ENCODE peak calls at places on chromosome 19, in six cellular contexts. L, V, S, Z, P and X are unnamed samples.

GRCh38 chr19:1474765-1475351 is 4.2 kb downstream of the C19orf25 start:
- DNase-seq in Z (no peak), P (no peak), S (no peak), L (peak), V (no peak), X (no peak)

GRCh38 chr19:796692-797527 is at the start of gene PTBP1:
- DNase-seq in V (peak), L (peak), S (peak), Z (peak), P (peak), X (peak)

GRCh38 chr19:50230379-50231351 is 27.2 kb downstream of the MYH14 start:
- DNase-seq in S (no peak), L (no peak), P (peak), V (no peak), Z (no peak), X (no peak)

GRCh38 chr19:56119585-56119978 is 1.5 kb downstream of the ZNF787 start:
- DNase-seq in V (peak), P (no peak), L (peak), S (peak), Z (no peak), X (no peak)

GRCh38 chr19:34999498-35000337 is at the start of gene GRAMD1A:
- DNase-seq in V (peak), P (peak), Z (peak), S (peak), L (peak), X (no peak)

GRCh38 chr19:8451885-8452284 is 7.1 kb downstream of the HNRNPM start:
- DNase-seq in Z (no peak), V (peak), P (no peak), L (no peak), S (peak), X (no peak)

GRCh38 chr19:3041756-3042517 is 12.9 kb upstream of the TLE2 start:
- DNase-seq in S (no peak), V (no peak), P (peak), L (no peak), Z (no peak), X (no peak)

GRCh38 chr19:49362926-49363264 is 679 bp upstream of the TEAD2 start:
- DNase-seq in P (no peak), L (peak), V (peak), S (peak), Z (no peak), X (no peak)

GRCh38 chr19:55643003-55643732 is at the start of gene ZNF581:
- DNase-seq in Z (peak), L (peak), S (peak), V (peak), P (peak), X (peak)

GRCh38 chr19:31160346-31160926 is 188.8 kb downstream of the TSHZ3 start:
- DNase-seq in Z (no peak), S (peak), L (no peak), P (no peak), V (peak), X (no peak)

GRCh38 chr19:7304200-7304599 is 10.0 kb upstream of the INSR start:
- DNase-seq in V (no peak), P (no peak), L (no peak), Z (no peak), S (no peak), X (no peak)

GRCh38 chr19:33515921-33516320 is 5.7 kb downstream of the PEPD start:
- DNase-seq in V (no peak), P (no peak), S (no peak), Z (no peak), L (no peak), X (no peak)

GRCh38 chr19:49059056-49059455 is 1.5 kb upstream of the CGB7 start:
- DNase-seq in Z (no peak), P (no peak), S (no peak), L (no peak), V (no peak), X (no peak)

GRCh38 chr19:17338440-17339078 is 1.2 kb downstream of the GTPBP3 start:
- DNase-seq in P (no peak), S (no peak), V (no peak), Z (no peak), L (no peak), X (no peak)
- H3K4me3 ChIP-seq in P (peak), S (peak), V (peak), Z (peak), L (peak), X (peak)

GRCh38 chr19:4267901-4268815 is 10.9 kb upstream of the SHD start:
- DNase-seq in P (no peak), Z (no peak), S (no peak), L (no peak), V (no peak), X (no peak)
- TF ChIP-seq CTCF in P (no peak), Z (no peak), S (no peak), L (no peak), V (no peak), X (no peak)

DNA sequence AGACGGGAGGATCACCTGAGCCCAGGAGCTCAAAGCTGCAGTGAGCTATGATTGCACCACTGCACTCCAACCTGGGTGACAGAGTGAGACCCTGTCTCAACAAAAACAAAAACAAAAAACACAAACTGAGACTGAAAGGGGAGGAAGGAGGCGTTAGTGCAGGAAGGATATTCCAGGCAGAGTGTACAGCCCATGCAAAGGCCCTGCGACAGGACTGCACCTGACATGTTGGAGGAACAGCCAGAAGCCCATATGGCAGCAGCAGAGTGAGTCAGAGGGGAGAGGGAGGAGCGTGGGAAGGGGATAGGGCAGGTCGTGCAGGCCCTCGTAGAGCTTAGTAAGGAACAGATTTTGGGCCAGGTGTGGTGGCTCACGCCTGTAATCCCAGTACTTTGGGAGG is 3.2 kb downstream of the ZNRF4 start:
- DNase-seq in S (no peak), P (no peak), L (no peak), V (no peak), Z (no peak), X (no peak)
- H3K4me3 ChIP-seq in S (no peak), P (no peak), L (no peak), V (no peak), Z (no peak), X (no peak)

DNA sequence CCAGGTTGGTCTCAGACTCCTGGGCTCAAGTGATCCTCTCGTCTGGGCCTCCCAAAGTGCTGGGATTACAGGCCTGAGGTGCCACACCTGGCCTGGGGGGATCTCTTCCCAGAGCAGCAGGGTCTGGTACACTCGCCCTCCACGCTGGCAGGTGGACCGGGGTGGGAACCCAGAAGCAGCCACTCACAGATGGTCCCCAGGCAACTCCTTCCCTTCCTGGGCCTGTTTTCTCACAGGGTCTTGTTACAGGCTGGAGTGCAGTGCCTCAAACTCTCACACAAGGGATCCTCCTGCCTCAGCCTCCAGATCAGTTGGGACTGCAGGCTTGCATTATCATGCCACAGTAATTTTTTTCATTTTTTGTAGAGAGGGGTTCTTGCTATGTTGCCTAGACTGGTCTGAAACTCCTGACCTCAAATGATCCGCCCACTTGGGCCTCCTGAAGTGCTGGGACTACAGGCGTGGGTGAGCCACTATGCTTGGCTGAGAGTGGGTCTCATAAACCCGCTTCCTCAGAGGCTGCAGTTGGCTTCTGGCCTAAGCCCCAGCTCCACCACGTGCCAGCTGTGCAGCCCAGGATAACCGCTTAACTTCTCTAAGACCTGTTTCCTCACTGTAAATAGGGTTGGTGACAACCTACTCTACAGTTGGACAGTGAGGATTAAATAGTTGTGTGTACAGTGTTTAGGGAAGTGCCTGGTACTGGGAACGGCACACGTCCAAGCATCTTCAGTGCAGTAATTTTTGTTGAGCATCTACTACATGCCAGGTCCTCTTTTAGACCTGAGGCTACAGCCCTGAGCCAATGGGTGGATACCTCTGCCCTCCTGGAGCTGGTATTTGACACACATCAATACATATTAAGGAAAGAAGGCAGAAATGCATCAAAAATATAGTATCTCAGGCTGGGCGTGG is 871 bp upstream of the CCER2 start:
- DNase-seq in Z (peak), L (no peak), V (no peak), S (peak), P (no peak), X (no peak)
- TF ChIP-seq CTCF in Z (no peak), L (no peak), V (no peak), S (no peak), P (no peak), X (no peak)

GRCh38 chr19:21604351-21604926 is 99.0 kb downstream of the ZNF429 start:
- DNase-seq in Z (no peak), V (peak), L (no peak), P (peak), S (peak), X (no peak)
- H3K4me3 ChIP-seq in Z (peak), V (peak), L (peak), P (peak), S (peak), X (peak)

GRCh38 chr19:27793644-27794443 is 1419.1 kb downstream of the UQCRFS1 start:
- DNase-seq in P (peak), L (peak), V (peak), S (peak), Z (peak), X (peak)
- TF ChIP-seq CTCF in P (no peak), L (no peak), V (no peak), S (no peak), Z (no peak), X (no peak)

GRCh38 chr19:12801466-12802266 is at the start of the genes PRDX2 and THSD8:
- DNase-seq in L (peak), P (peak), S (peak), V (peak), Z (peak), X (no peak)
- H3K4me3 ChIP-seq in L (peak), P (peak), S (peak), V (peak), Z (peak), X (peak)

GRCh38 chr19:13905634-13906524 is at the start of the genes BRME1 and CC2D1A:
- DNase-seq in V (peak), Z (peak), L (peak), P (peak), S (peak), X (no peak)
- TF ChIP-seq CTCF in V (no peak), Z (no peak), L (no peak), P (no peak), S (no peak), X (no peak)

DNA sequence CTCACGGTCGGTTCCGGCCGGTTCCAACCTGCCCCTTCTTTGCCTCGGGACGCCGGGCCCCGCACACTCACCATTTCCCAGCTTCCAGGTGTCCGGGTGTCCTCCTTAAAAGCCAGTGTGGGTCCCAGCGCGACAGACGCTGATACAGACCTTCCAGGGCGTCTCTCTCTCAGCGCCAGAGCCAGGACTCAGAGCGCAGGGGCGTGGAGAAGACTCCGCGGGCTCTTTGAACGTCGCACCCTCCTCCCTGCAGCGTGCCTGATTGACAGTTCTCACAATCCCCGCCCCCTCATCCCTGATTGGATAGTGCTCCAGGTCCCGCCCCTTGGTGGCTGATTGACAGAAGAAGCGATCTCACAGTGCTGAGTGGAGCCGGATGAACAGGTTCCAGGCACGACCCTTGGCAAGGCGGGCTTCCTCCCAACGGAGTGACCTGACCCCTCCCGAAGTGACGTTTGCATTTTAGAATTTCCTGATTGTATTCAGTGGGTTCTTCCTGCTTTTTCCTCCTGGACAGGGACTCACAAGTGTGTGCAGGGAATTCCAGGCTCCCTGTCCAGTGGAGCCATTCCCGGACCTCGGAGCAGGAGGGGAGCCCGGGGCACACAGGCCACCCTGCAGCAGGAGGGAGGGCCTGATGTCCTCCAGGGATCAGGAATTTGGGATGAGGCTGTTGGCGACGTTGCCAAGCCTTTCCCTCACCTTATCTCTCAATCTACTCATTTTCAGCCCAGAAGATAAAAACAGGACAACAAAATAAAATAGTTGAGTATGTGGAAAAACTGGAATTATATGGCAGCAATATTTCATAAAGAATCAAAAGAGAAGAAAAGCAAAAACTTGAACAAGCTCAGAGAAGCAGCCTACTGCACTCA is at the start of gene ZNF823:
- DNase-seq in L (peak), Z (peak), S (peak), V (peak), P (peak), X (peak)
- H3K4me3 ChIP-seq in L (peak), Z (peak), S (peak), V (peak), P (peak), X (peak)

GRCh38 chr19:40528533-40529092 is 48.1 kb upstream of the SHKBP1 start:
- DNase-seq in L (no peak), P (no peak), Z (no peak), V (no peak), S (no peak), X (no peak)

GRCh38 chr19:40534148-40534547 is 42.5 kb upstream of the SHKBP1 start:
- DNase-seq in S (no peak), L (no peak), Z (no peak), P (no peak), V (no peak), X (no peak)

GRCh38 chr19:40530091-40530901 is 46.4 kb upstream of the SHKBP1 start:
- DNase-seq in L (no peak), S (no peak), Z (no peak), V (no peak), P (peak), X (no peak)

GRCh38 chr19:40529093-40529954 is 47.3 kb upstream of the SHKBP1 start:
- DNase-seq in S (peak), P (peak), V (peak), L (peak), Z (peak), X (no peak)

GRCh38 chr19:40533508-40533907 is 43.2 kb upstream of the SHKBP1 start:
- DNase-seq in S (peak), L (no peak), P (peak), Z (no peak), V (no peak), X (no peak)
- TF ChIP-seq CTCF in S (peak), L (no peak), P (peak), Z (no peak), V (peak), X (peak)